ENCODE peak calls at places on chromosomes 11 and 22, in six cellular contexts. A is tibial artery, P is colonic mucosa, O is brain microvascular endothelial cell, C is ELR, T is substantia nigra. V is an unnamed sample.
A peak's percentile ranks its signal among the peaks of the same experiment; 100 is the strongest.

GRCh38 chr22:30435674-30436126 is 10.1 kb downstream of the MTFP1 start:
- DNase-seq in A (no peak), P (peak; percentile 35), O (no peak), C (no peak), T (no peak), V (no peak)

GRCh38 chr11:19602406-19602805 is 110.2 kb upstream of the NAV2 start:
- DNase-seq in A (no peak), P (no peak), O (no peak), C (no peak), T (no peak), V (peak; percentile 77)

GRCh38 chr22:46297151-46297819 is 615 bp downstream of the GTSE1 start:
- DNase-seq in A (no peak), P (peak; percentile 38), O (peak; percentile 20), C (peak; percentile 80), T (no peak), V (peak; percentile 83)

GRCh38 chr11:1381793-1382425 is 7.8 kb upstream of the BRSK2 start:
- DNase-seq in A (no peak), P (no peak), O (no peak), C (no peak), T (no peak), V (no peak)

GRCh38 chr11:104705475-104706195 is 192.6 kb downstream of the CASP12 start:
- DNase-seq in A (peak; percentile 41), P (peak; percentile 28), O (peak; percentile 19), C (peak; percentile 48), T (no peak), V (no peak)

GRCh38 chr11:27553186-27553585 is 46.6 kb upstream of the LIN7C start:
- DNase-seq in A (no peak), P (no peak), O (no peak), C (no peak), T (no peak), V (peak; percentile 65)

GRCh38 chr11:114607753-114608459 is 12.3 kb upstream of the NXPE4 start:
- DNase-seq in A (no peak), P (peak; percentile 12), O (no peak), C (no peak), T (no peak), V (peak; percentile 5)

GRCh38 chr11:28759311-28759710 is 651.1 kb downstream of the METTL15 start:
- DNase-seq in A (no peak), P (no peak), O (peak; percentile 70), C (peak; percentile 33), T (no peak), V (no peak)

GRCh38 chr11:77198440-77198849 is 70.4 kb downstream of the MYO7A start:
- DNase-seq in A (peak; percentile 11), P (no peak), O (no peak), C (peak; percentile 33), T (no peak), V (no peak)

GRCh38 chr11:126345283-126345682 is 10.2 kb upstream of the ST3GAL4 start:
- DNase-seq in A (no peak), P (no peak), O (no peak), C (no peak), T (no peak), V (no peak)

GRCh38 chr11:126647735-126648134 is 292.2 kb downstream of the ST3GAL4 start:
- DNase-seq in A (no peak), P (no peak), O (peak; percentile 74), C (peak; percentile 91), T (no peak), V (peak; percentile 95)

GRCh38 chr11:114909866-114910265 is 231.5 kb downstream of the NXPE2 start:
- DNase-seq in A (no peak), P (no peak), O (no peak), C (no peak), T (no peak), V (no peak)

GRCh38 chr11:130999992-131000770 is 83.9 kb upstream of the SNX19 start:
- DNase-seq in A (no peak), P (no peak), O (peak; percentile 97), C (peak; percentile 98), T (no peak), V (peak; percentile 96)

GRCh38 chr22:24683671-24684070 is 80.7 kb downstream of the GGT1 start:
- DNase-seq in A (no peak), P (no peak), O (peak; percentile 32), C (peak; percentile 72), T (no peak), V (peak; percentile 63)

GRCh38 chr11:9056467-9056866 is 34.9 kb downstream of the SCUBE2 start:
- DNase-seq in A (no peak), P (no peak), O (no peak), C (no peak), T (no peak), V (no peak)

GRCh38 chr11:72838691-72839305 is 24.6 kb downstream of the ATG16L2 start:
- DNase-seq in A (no peak), P (no peak), O (no peak), C (peak; percentile 46), T (no peak), V (peak; percentile 65)

GRCh38 chr11:111598546-111598945 is 3.7 kb upstream of the SIK2 start:
- DNase-seq in A (no peak), P (no peak), O (no peak), C (peak; percentile 15), T (no peak), V (peak; percentile 96)

GRCh38 chr11:74754507-74755255 is 6.0 kb downstream of the RNF169 start:
- DNase-seq in A (no peak), P (no peak), O (peak; percentile 53), C (peak; percentile 97), T (no peak), V (peak; percentile 91)

GRCh38 chr11:119189393-119189792 is 4.1 kb downstream of the NHERF4 start:
- DNase-seq in A (no peak), P (no peak), O (no peak), C (no peak), T (no peak), V (no peak)

GRCh38 chr22:45280583-45280972 is 4.2 kb upstream of the UPK3A start:
- DNase-seq in A (no peak), P (no peak), O (no peak), C (no peak), T (no peak), V (no peak)

GRCh38 chr11:60130496-60130895 is 42.0 kb downstream of the MS4A2 start:
- DNase-seq in A (no peak), P (peak; percentile 60), O (peak; percentile 31), C (peak; percentile 77), T (peak; percentile 2), V (peak; percentile 24)

GRCh38 chr11:74992852-74993251 is 4.1 kb downstream of the NEU3 start:
- DNase-seq in A (no peak), P (no peak), O (no peak), C (no peak), T (no peak), V (no peak)

GRCh38 chr11:72788250-72788649 is 5.6 kb downstream of the STARD10 start:
- DNase-seq in A (no peak), P (peak; percentile 63), O (no peak), C (no peak), T (no peak), V (no peak)

GRCh38 chr11:944711-945470 is 19.2 kb downstream of the AP2A2 start:
- DNase-seq in A (no peak), P (no peak), O (no peak), C (no peak), T (no peak), V (peak; percentile 47)

GRCh38 chr11:35364101-35364780 is 55.1 kb downstream of the SLC1A2 start:
- DNase-seq in A (peak; percentile 82), P (peak; percentile 35), O (peak; percentile 80), C (peak; percentile 76), T (no peak), V (peak; percentile 97)

V was measured in GM23248.